ENCODE peak calls at places on chromosomes 13 and 19, in seven cellular contexts. One of them, this sample, is unnamed.

GRCh38 chr13:35736876-35737275 is 260.4 kb upstream of the MAB21L1 start:
- DNase-seq in pancreas: no peak
- DNase-seq in G401: no peak
- DNase-seq in fibroblast of the aortic adventitia: no peak
- DNase-seq in non-pigmented ciliary epithelial cell: no peak
- DNase-seq in suprapubic skin: no peak
- DNase-seq in CD4-positive, alpha-beta memory T cell: no peak
- DNase-seq in this sample: no peak

GRCh38 chr19:45059258-45059965 is 16.9 kb downstream of the ZNF296 start:
- DNase-seq in G401: peak
- DNase-seq in fibroblast of the aortic adventitia: peak
- DNase-seq in suprapubic skin: no peak
- DNase-seq in non-pigmented ciliary epithelial cell: peak
- DNase-seq in pancreas: peak
- DNase-seq in CD4-positive, alpha-beta memory T cell: peak
- DNase-seq in this sample: no peak

GRCh38 chr13:101258071-101258470 is 158.2 kb downstream of the NALCN start:
- DNase-seq in CD4-positive, alpha-beta memory T cell: no peak
- DNase-seq in fibroblast of the aortic adventitia: peak
- DNase-seq in suprapubic skin: no peak
- DNase-seq in G401: no peak
- DNase-seq in pancreas: no peak
- DNase-seq in non-pigmented ciliary epithelial cell: peak
- DNase-seq in this sample: peak

GRCh38 chr13:98918771-98919170 is 59.1 kb downstream of the DOCK9 start:
- DNase-seq in fibroblast of the aortic adventitia: no peak
- DNase-seq in CD4-positive, alpha-beta memory T cell: peak
- DNase-seq in suprapubic skin: no peak
- DNase-seq in non-pigmented ciliary epithelial cell: no peak
- DNase-seq in pancreas: no peak
- DNase-seq in G401: no peak
- DNase-seq in this sample: no peak

GRCh38 chr13:112457485-112457884 is 81.3 kb downstream of the SPACA7 start:
- DNase-seq in fibroblast of the aortic adventitia: no peak
- DNase-seq in non-pigmented ciliary epithelial cell: no peak
- DNase-seq in CD4-positive, alpha-beta memory T cell: no peak
- DNase-seq in G401: no peak
- DNase-seq in suprapubic skin: peak
- DNase-seq in pancreas: no peak
- DNase-seq in this sample: no peak

GRCh38 chr19:56066152-56067023 is 54.7 kb downstream of the ZNF787 start:
- DNase-seq in fibroblast of the aortic adventitia: peak
- DNase-seq in non-pigmented ciliary epithelial cell: no peak
- DNase-seq in CD4-positive, alpha-beta memory T cell: peak
- DNase-seq in suprapubic skin: no peak
- DNase-seq in G401: peak
- DNase-seq in pancreas: peak
- DNase-seq in this sample: no peak

GRCh38 chr19:12779162-12779993 is 4.0 kb upstream of the HOOK2 start:
- DNase-seq in non-pigmented ciliary epithelial cell: no peak
- DNase-seq in pancreas: peak
- DNase-seq in fibroblast of the aortic adventitia: peak
- DNase-seq in CD4-positive, alpha-beta memory T cell: no peak
- DNase-seq in G401: peak
- DNase-seq in suprapubic skin: no peak
- DNase-seq in this sample: no peak

GRCh38 chr13:112719016-112719415 is 29.2 kb downstream of the ATP11A start:
- DNase-seq in suprapubic skin: no peak
- DNase-seq in G401: no peak
- DNase-seq in non-pigmented ciliary epithelial cell: no peak
- DNase-seq in pancreas: no peak
- DNase-seq in fibroblast of the aortic adventitia: no peak
- DNase-seq in CD4-positive, alpha-beta memory T cell: no peak
- DNase-seq in this sample: no peak

GRCh38 chr19:39174558-39175544 is 21.9 kb upstream of the NCCRP1 start:
- DNase-seq in G401: no peak
- DNase-seq in non-pigmented ciliary epithelial cell: no peak
- DNase-seq in suprapubic skin: no peak
- DNase-seq in CD4-positive, alpha-beta memory T cell: no peak
- DNase-seq in fibroblast of the aortic adventitia: no peak
- DNase-seq in pancreas: no peak
- DNase-seq in this sample: no peak

This sample was measured in AG04449.